ENCODE peak calls at places on chromosomes 11 and 22, in six cellular contexts. I is non-pigmented ciliary epithelial cell, S is cardiac fibroblast, G is NCI-H526, A is left kidney, D is activated gamma-delta T cell treated with Interleukin-2 at 50 U/mL for 16 hours. X is an unnamed sample.

GRCh38 chr11:64609436-64610047 is 18.5 kb downstream of the SLC22A12 start:
- DNase-seq in I (no peak), S (no peak), G (no peak), A (no peak), D (no peak), X (peak; percentile 7)

GRCh38 chr11:67468509-67468834 is 579 bp downstream of the TMEM134 start:
- DNase-seq in I (no peak), S (no peak), G (peak; percentile 62), A (no peak), D (no peak), X (no peak)

GRCh38 chr22:19213496-19214473 is 35.2 kb upstream of the SLC25A1 start:
- DNase-seq in I (no peak), S (peak; percentile 5), G (peak; percentile 88), A (peak; percentile 22), D (no peak), X (peak; percentile 36)

GRCh38 chr11:17036666-17037658 is 22.7 kb upstream of the PLEKHA7 start:
- DNase-seq in I (no peak), S (no peak), G (peak; percentile 10), A (no peak), D (no peak), X (peak; percentile 52)

GRCh38 chr11:83156996-83157754 is at the start of gene PCF11:
- DNase-seq in I (no peak), S (peak; percentile 100), G (peak; percentile 88), A (no peak), D (no peak), X (no peak)

GRCh38 chr11:30143098-30143705 is 87.6 kb upstream of the FSHB start:
- DNase-seq in I (no peak), S (peak; percentile 55), G (peak; percentile 69), A (peak; percentile 64), D (no peak), X (peak; percentile 67)

GRCh38 chr11:11995601-11996000 is 12.8 kb downstream of the DKK3 start:
- DNase-seq in I (no peak), S (no peak), G (no peak), A (peak; percentile 74), D (peak; percentile 62), X (no peak)

GRCh38 chr11:11416502-11416901 is 63.5 kb upstream of the CSNK2A3 start:
- DNase-seq in I (no peak), S (peak; percentile 15), G (no peak), A (no peak), D (no peak), X (no peak)

GRCh38 chr11:72576661-72577060 is 97.6 kb downstream of the PDE2A start:
- DNase-seq in I (no peak), S (no peak), G (no peak), A (no peak), D (no peak), X (no peak)

GRCh38 chr22:19495562-19496323 is 16.0 kb downstream of the CDC45 start:
- DNase-seq in I (no peak), S (peak; percentile 56), G (no peak), A (peak; percentile 41), D (no peak), X (peak; percentile 44)

GRCh38 chr11:23006730-23007129 is 146.5 kb upstream of the CCDC179 start:
- DNase-seq in I (no peak), S (no peak), G (no peak), A (no peak), D (no peak), X (no peak)

GRCh38 chr11:3104051-3104714 is 47.0 kb upstream of the CARS1 start:
- DNase-seq in I (no peak), S (no peak), G (no peak), A (no peak), D (no peak), X (no peak)

GRCh38 chr11:3121416-3121815 is 43.7 kb downstream of the OSBPL5 start:
- DNase-seq in I (no peak), S (no peak), G (no peak), A (no peak), D (no peak), X (no peak)

GRCh38 chr22:35219012-35219411 is 38.3 kb upstream of the HMGXB4 start:
- DNase-seq in I (no peak), S (peak; percentile 56), G (no peak), A (no peak), D (no peak), X (peak; percentile 31)

GRCh38 chr11:106395716-106396349 is 318.4 kb downstream of the AASDHPPT start:
- DNase-seq in I (no peak), S (no peak), G (no peak), A (no peak), D (no peak), X (peak; percentile 34)

GRCh38 chr11:44707094-44707493 is 19.7 kb upstream of the TSPAN18 start:
- DNase-seq in I (no peak), S (no peak), G (no peak), A (no peak), D (no peak), X (no peak)

GRCh38 chr11:70699294-70700221 is 301.2 kb downstream of the CTTN start:
- DNase-seq in I (no peak), S (no peak), G (peak; percentile 40), A (peak; percentile 69), D (no peak), X (peak; percentile 79)

GRCh38 chr22:29105468-29105867 is 32.6 kb downstream of the KREMEN1 start:
- DNase-seq in I (no peak), S (peak; percentile 10), G (no peak), A (no peak), D (no peak), X (no peak)

GRCh38 chr22:20427104-20427944 is 10.3 kb downstream of the SCARF2 start:
- DNase-seq in I (no peak), S (no peak), G (no peak), A (no peak), D (no peak), X (no peak)

GRCh38 chr22:46292173-46292572 is 4.5 kb upstream of the GTSE1 start:
- DNase-seq in I (no peak), S (no peak), G (no peak), A (no peak), D (no peak), X (no peak)

GRCh38 chr11:1113405-1114201 is 38.9 kb downstream of the MUC2 start:
- DNase-seq in I (no peak), S (no peak), G (no peak), A (no peak), D (no peak), X (no peak)

GRCh38 chr11:57647960-57648776 is 1.5 kb downstream of the YPEL4 start:
- DNase-seq in I (no peak), S (peak; percentile 16), G (no peak), A (peak; percentile 60), D (no peak), X (peak; percentile 41)

GRCh38 chr11:103222801-103223200 is 113.6 kb downstream of the DYNC2H1 start:
- DNase-seq in I (no peak), S (no peak), G (no peak), A (no peak), D (no peak), X (no peak)

GRCh38 chr22:43955883-43956286 is 643 bp downstream of the SAMM50 start:
- DNase-seq in I (no peak), S (peak; percentile 27), G (no peak), A (no peak), D (peak; percentile 10), X (no peak)

GRCh38 chr11:11977206-11977938 is 31.1 kb downstream of the DKK3 start:
- DNase-seq in I (peak; percentile 71), S (peak; percentile 86), G (no peak), A (peak; percentile 55), D (no peak), X (peak; percentile 91)

GRCh38 chr11:1924121-1924520 is 4.6 kb downstream of the TNNT3 start:
- DNase-seq in I (no peak), S (no peak), G (no peak), A (peak; percentile 46), D (no peak), X (no peak)

GRCh38 chr22:27726726-27727449 is 74.7 kb downstream of the MN1 start:
- DNase-seq in I (no peak), S (peak; percentile 93), G (peak; percentile 46), A (peak; percentile 83), D (no peak), X (peak; percentile 71)

GRCh38 chr11:124769804-124770774 is 8.0 kb upstream of the ESAM start:
- DNase-seq in I (peak; percentile 43), S (peak; percentile 86), G (no peak), A (no peak), D (no peak), X (peak; percentile 82)

GRCh38 chr11:46305295-46305694 is 27.8 kb downstream of the CREB3L1 start:
- DNase-seq in I (no peak), S (peak; percentile 51), G (peak; percentile 41), A (peak; percentile 50), D (no peak), X (no peak)

GRCh38 chr11:42098075-42098474 is 638.6 kb upstream of the LRRC4C start:
- DNase-seq in I (no peak), S (no peak), G (no peak), A (no peak), D (no peak), X (no peak)

GRCh38 chr11:76672431-76673163 is 2.0 kb upstream of the LRRC32 start:
- DNase-seq in I (no peak), S (no peak), G (peak; percentile 26), A (peak; percentile 63), D (peak; percentile 42), X (no peak)

GRCh38 chr11:130379276-130379675 is 49.1 kb downstream of the ADAMTS8 start:
- DNase-seq in I (no peak), S (no peak), G (no peak), A (peak; percentile 50), D (no peak), X (no peak)

X was measured in mesendoderm.